ENCODE peak calls at places on chromosomes 12 and 14, in five cellular contexts. I, L, D, J and P are unnamed samples.

GRCh38 chr14:64844272-64844671 is 35.4 kb downstream of the SPTB start:
- DNase-seq in I (no peak), L (no peak), D (no peak), J (no peak), P (no peak)

GRCh38 chr12:80016684-80017083 is 81.8 kb upstream of the PPP1R12A start:
- DNase-seq in I (no peak), L (no peak), D (no peak), J (no peak), P (no peak)

GRCh38 chr12:125299840-125300239 is 234.6 kb downstream of the AACS start:
- DNase-seq in I (no peak), L (no peak), D (no peak), J (no peak), P (no peak)

GRCh38 chr14:85532981-85533820 is 3.3 kb downstream of the FLRT2 start:
- DNase-seq in I (peak; percentile 19), L (peak; percentile 47), D (no peak), J (peak; percentile 81), P (no peak)

GRCh38 chr14:41899416-41899815 is 292.7 kb downstream of the LRFN5 start:
- DNase-seq in I (no peak), L (no peak), D (no peak), J (no peak), P (no peak)

GRCh38 chr14:69291891-69292586 is 32.1 kb downstream of the GALNT16 start:
- DNase-seq in I (no peak), L (no peak), D (no peak), J (no peak), P (no peak)

GRCh38 chr14:73763396-73763795 is 49.2 kb upstream of the PNMA1 start:
- DNase-seq in I (no peak), L (no peak), D (no peak), J (peak; percentile 67), P (no peak)

GRCh38 chr12:54052745-54053624 is 650 bp upstream of the HOXC4 start:
- DNase-seq in I (peak; percentile 84), L (no peak), D (peak; percentile 31), J (no peak), P (no peak)

GRCh38 chr12:108621161-108621560 is 12.5 kb downstream of the SELPLG start:
- DNase-seq in I (no peak), L (no peak), D (no peak), J (no peak), P (no peak)

GRCh38 chr12:93759512-93760081 is 82.4 kb downstream of the CRADD start:
- DNase-seq in I (no peak), L (no peak), D (no peak), J (no peak), P (no peak)

GRCh38 chr12:17197971-17198370 is 592.0 kb upstream of the LMO3 start:
- DNase-seq in I (no peak), L (no peak), D (no peak), J (no peak), P (no peak)

GRCh38 chr12:49352351-49352750 is 5.7 kb downstream of the DNAJC22 start:
- DNase-seq in I (no peak), L (no peak), D (no peak), J (no peak), P (no peak)

GRCh38 chr14:76531085-76531484 is 155.1 kb downstream of the ESRRB start:
- DNase-seq in I (no peak), L (no peak), D (no peak), J (no peak), P (no peak)

GRCh38 chr12:88932457-88932856 is 352.2 kb upstream of the KITLG start:
- DNase-seq in I (no peak), L (no peak), D (no peak), J (no peak), P (no peak)

GRCh38 chr14:21405097-21405496 is 21.3 kb upstream of the SUPT16H start:
- DNase-seq in I (no peak), L (no peak), D (no peak), J (no peak), P (no peak)

GRCh38 chr12:14849664-14850063 is 6.3 kb upstream of the ART4 start:
- DNase-seq in I (no peak), L (peak; percentile 38), D (no peak), J (no peak), P (no peak)

GRCh38 chr12:12800406-12801180 is 12.6 kb upstream of the DDX47 start:
- DNase-seq in I (no peak), L (no peak), D (no peak), J (no peak), P (no peak)

GRCh38 chr14:34423445-34423844 is 38.6 kb downstream of the SPTSSA start:
- DNase-seq in I (peak; percentile 78), L (no peak), D (no peak), J (no peak), P (no peak)

GRCh38 chr12:9798008-9798619 is 29.2 kb upstream of the KLRF1 start:
- DNase-seq in I (no peak), L (no peak), D (peak; percentile 73), J (peak; percentile 42), P (peak; percentile 45)

GRCh38 chr14:68794856-68795601 is 2.2 kb upstream of the ZFP36L1 start:
- DNase-seq in I (peak; percentile 72), L (peak; percentile 80), D (peak; percentile 60), J (peak; percentile 62), P (peak; percentile 26)

GRCh38 chr14:93223565-93223964 is 16.5 kb downstream of the UBR7 start:
- DNase-seq in I (no peak), L (no peak), D (no peak), J (no peak), P (no peak)
- H3K27ac ChIP-seq in I (no peak overlapping the region), L (no peak overlapping the region), D (no peak overlapping the region), J (no peak overlapping the region), P (no peak overlapping the region)

GRCh38 chr12:65930114-65930828 is 106.0 kb downstream of the HMGA2 start:
- DNase-seq in I (no peak), L (no peak), D (no peak), J (no peak), P (no peak)
- H3K27ac ChIP-seq in I (peak overlapping the region; percentile 69), L (no peak overlapping the region), D (no peak overlapping the region), J (no peak overlapping the region), P (no peak overlapping the region)

GRCh38 chr12:52829986-52830385 is 4.1 kb downstream of the KRT79 start:
- DNase-seq in I (no peak), L (no peak), D (no peak), J (no peak), P (no peak)

GRCh38 chr12:52825961-52826360 is 8.2 kb downstream of the KRT79 start:
- DNase-seq in I (no peak), L (no peak), D (no peak), J (no peak), P (no peak)

GRCh38 chr12:52826611-52827498 is 7.3 kb downstream of the KRT79 start:
- DNase-seq in I (no peak), L (no peak), D (no peak), J (no peak), P (no peak)

GRCh38 chr12:52828156-52829090 is 5.7 kb downstream of the KRT79 start:
- DNase-seq in I (no peak), L (no peak), D (no peak), J (no peak), P (no peak)

GRCh38 chr12:52827499-52828090 is 6.5 kb downstream of the KRT79 start:
- DNase-seq in I (no peak), L (no peak), D (no peak), J (no peak), P (no peak)
- H3K27ac ChIP-seq in I (no peak overlapping the region), L (no peak overlapping the region), D (no peak overlapping the region), J (no peak overlapping the region), P (no peak overlapping the region)

GRCh38 chr12:64672925-64673409 is 62.7 kb downstream of the RASSF3 start:
- DNase-seq in I (peak; percentile 69), L (peak; percentile 66), D (no peak), J (peak; percentile 56), P (peak; percentile 40)

GRCh38 chr12:64674367-64674922 is 64.2 kb downstream of the RASSF3 start:
- DNase-seq in I (no peak), L (no peak), D (peak; percentile 90), J (no peak), P (peak; percentile 59)

GRCh38 chr12:64678248-64678647 is 68.0 kb downstream of the RASSF3 start:
- DNase-seq in I (no peak), L (no peak), D (no peak), J (no peak), P (no peak)

GRCh38 chr12:64673490-64674169 is 63.3 kb downstream of the RASSF3 start:
- DNase-seq in I (peak; percentile 37), L (peak; percentile 53), D (no peak), J (no peak), P (no peak)

DNA sequence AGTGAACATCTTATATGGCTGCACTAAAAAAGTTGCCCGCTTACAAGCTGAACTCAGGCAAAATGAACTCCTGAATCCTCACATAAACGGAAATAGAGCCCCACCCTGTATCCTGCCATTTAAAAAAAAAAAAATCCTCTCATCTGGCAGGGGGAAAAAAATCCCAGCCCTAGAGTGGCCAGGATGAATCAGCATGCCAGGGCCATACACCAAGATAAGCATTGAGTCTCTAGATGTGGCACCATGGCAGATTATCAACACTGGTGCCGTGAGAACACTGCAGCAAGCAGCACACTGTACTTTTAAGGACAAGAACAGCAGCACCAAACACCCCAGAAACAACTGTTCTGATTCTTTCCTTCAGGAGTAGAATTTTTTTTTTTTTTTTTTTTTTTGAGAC is 65.5 kb downstream of the RASSF3 start:
- DNase-seq in I (peak; percentile 47), L (no peak), D (no peak), J (peak; percentile 75), P (no peak)
- H3K27ac ChIP-seq in I (peak overlapping the region; percentile 81), L (peak overlapping the region; percentile 79), D (peak overlapping the region; percentile 66), J (no peak overlapping the region), P (peak overlapping the region; percentile 92)

DNA sequence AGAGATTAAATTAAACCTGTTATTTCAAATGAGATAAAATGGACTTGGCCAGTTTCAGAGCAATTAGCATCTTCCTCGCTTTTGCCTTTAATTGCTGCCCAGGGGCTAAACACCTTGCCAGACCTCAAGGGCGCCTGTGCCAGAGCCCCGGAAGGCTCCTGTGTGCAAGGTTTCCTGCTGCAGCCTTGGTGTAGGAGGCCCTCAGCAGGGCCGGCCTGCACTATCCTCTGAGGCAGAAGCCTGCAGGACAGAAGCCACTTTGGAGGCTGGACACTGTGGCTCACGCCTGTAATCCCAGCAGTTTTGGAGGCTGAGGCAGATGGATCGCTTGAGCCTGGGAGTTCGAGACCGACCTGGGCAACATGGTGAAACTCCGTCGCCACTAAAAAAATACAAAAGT is 150.4 kb downstream of the CALM1 start:
- DNase-seq in I (no peak), L (no peak), D (no peak), J (no peak), P (no peak)
- H3K27ac ChIP-seq in I (peak overlapping the region; percentile 94), L (no peak overlapping the region), D (no peak overlapping the region), J (no peak overlapping the region), P (no peak overlapping the region)

DNA sequence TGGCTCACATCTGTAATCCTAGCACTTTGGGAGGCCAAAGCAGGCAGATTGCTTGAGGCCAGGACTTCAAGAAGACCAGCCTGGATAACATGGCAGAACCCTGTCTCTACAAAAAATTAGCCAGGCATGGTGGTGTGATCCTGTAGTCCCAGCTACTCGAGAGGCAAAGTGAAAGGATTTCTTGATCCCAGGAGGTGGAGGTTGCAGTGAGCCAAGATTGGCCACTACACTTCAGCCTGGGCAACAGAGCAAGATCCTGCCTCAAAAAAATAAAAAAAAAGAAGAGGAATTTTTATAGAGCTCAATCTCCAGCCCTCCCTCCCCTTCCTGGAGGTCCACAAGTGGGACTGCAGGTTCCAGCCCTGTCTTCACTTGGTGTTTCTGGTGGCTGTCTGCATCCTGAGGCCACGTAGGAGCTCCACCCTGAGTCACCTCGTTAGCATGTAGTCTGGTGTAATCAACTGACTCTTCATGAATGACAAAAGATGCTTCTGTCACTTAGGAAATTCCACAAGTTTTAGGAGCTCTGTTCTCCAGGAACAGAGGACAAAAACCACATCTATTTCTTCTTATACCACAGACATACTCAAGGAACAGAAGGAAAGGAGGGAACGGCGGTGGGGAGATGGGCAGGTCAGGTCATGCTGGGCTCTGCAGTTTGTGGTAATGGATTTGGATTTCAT is 16.2 kb downstream of the CCDC62 start:
- DNase-seq in I (no peak), L (no peak), D (no peak), J (no peak), P (no peak)
- H3K27ac ChIP-seq in I (no peak overlapping the region), L (no peak overlapping the region), D (no peak overlapping the region), J (no peak overlapping the region), P (no peak overlapping the region)